ENCODE peak calls at places on chromosomes 16 and 17, in seven cellular contexts. N is kidney epithelial cell, P is AG09309, J is left ventricle myocardium inferior, Y is cardiac fibroblast, M is T-helper 9 cell, H is mucosa of gallbladder. I is an unnamed sample.

GRCh38 chr17:9725575-9725974 is 65.8 kb downstream of the DHRS7C start:
- DNase-seq in Y (no peak), N (no peak), M (no peak), P (no peak), H (no peak), J (no peak), I (no peak)

GRCh38 chr17:82014432-82014831 is 8.2 kb downstream of the CENPX start:
- DNase-seq in H (no peak), Y (no peak), N (no peak), P (no peak), J (no peak), M (no peak), I (no peak)

GRCh38 chr17:77419547-77420475 is 279.0 kb downstream of the SEC14L1 start:
- DNase-seq in Y (peak; percentile 42), P (no peak), M (no peak), N (no peak), H (no peak), J (no peak), I (no peak)

GRCh38 chr17:48432820-48433775 is 3.1 kb upstream of the SKAP1 start:
- DNase-seq in N (no peak), J (no peak), M (no peak), Y (no peak), P (no peak), H (no peak), I (no peak)

GRCh38 chr16:68936729-68937631 is 93.6 kb downstream of the TANGO6 start:
- DNase-seq in P (peak; percentile 37), J (no peak), M (no peak), N (no peak), H (no peak), Y (no peak), I (no peak)

GRCh38 chr17:50181601-50182345 is 16.0 kb downstream of the SGCA start:
- DNase-seq in H (no peak), M (no peak), P (no peak), Y (peak; percentile 64), N (no peak), J (no peak), I (no peak)

GRCh38 chr17:74935048-74935447 is 650 bp upstream of the OTOP3 start:
- DNase-seq in Y (no peak), P (no peak), J (no peak), M (no peak), N (no peak), H (no peak), I (no peak)

GRCh38 chr17:19728114-19728495 is 11.7 kb upstream of the SLC47A2 start:
- DNase-seq in N (no peak), Y (peak; percentile 82), P (peak; percentile 68), M (no peak), H (peak; percentile 87), J (peak; percentile 88), I (peak; percentile 88)

GRCh38 chr16:23795369-23795768 is 40.4 kb upstream of the PRKCB start:
- DNase-seq in P (no peak), J (no peak), N (no peak), M (no peak), H (no peak), Y (no peak), I (no peak)

GRCh38 chr17:9878791-9879525 is 26.1 kb downstream of the RCVRN start:
- DNase-seq in J (no peak), P (no peak), H (no peak), N (peak; percentile 45), Y (no peak), M (no peak), I (no peak)

GRCh38 chr16:660459-661183 is 7.3 kb upstream of the RHOT2 start:
- DNase-seq in H (peak; percentile 91), J (peak; percentile 90), N (no peak), M (peak; percentile 61), Y (peak; percentile 76), P (no peak), I (peak; percentile 97)

GRCh38 chr17:68169840-68170239 is 78.0 kb upstream of the AMZ2 start:
- DNase-seq in Y (no peak), P (no peak), H (no peak), M (no peak), N (no peak), J (no peak), I (no peak)

GRCh38 chr16:62966626-62967025 is 930.4 kb upstream of the CDH8 start:
- DNase-seq in P (no peak), N (no peak), H (no peak), M (no peak), Y (no peak), J (no peak), I (no peak)

GRCh38 chr16:11721781-11722467 is 20.7 kb downstream of the TXNDC11 start:
- DNase-seq in M (no peak), J (no peak), P (no peak), Y (no peak), N (no peak), H (no peak), I (no peak)

GRCh38 chr17:30263552-30264333 is 28.0 kb downstream of the BLMH start:
- DNase-seq in J (no peak), N (no peak), H (no peak), Y (peak; percentile 61), M (no peak), P (peak; percentile 29), I (no peak)

GRCh38 chr17:38918129-38918913 is 7.1 kb upstream of the LASP1NB start:
- DNase-seq in N (no peak), M (no peak), J (no peak), Y (no peak), H (no peak), P (no peak), I (peak; percentile 24)

GRCh38 chr17:4090898-4091297 is 51.9 kb downstream of the ZZEF1 start:
- DNase-seq in P (peak; percentile 47), N (no peak), M (no peak), Y (peak; percentile 16), H (no peak), J (no peak), I (no peak)

GRCh38 chr16:54242199-54242598 is 44.4 kb downstream of the IRX3 start:
- DNase-seq in M (no peak), H (no peak), P (no peak), J (no peak), N (no peak), Y (no peak), I (no peak)

GRCh38 chr17:44293509-44294226 is 14.7 kb upstream of the RUNDC3A start:
- DNase-seq in H (no peak), P (no peak), Y (no peak), N (no peak), J (no peak), M (no peak), I (no peak)

GRCh38 chr16:84606081-84606875 is 11.6 kb downstream of the COTL1 start:
- DNase-seq in M (peak; percentile 27), N (no peak), J (no peak), Y (no peak), P (no peak), H (no peak), I (no peak)

GRCh38 chr17:31815212-31815611 is 43.8 kb downstream of the COPRS start:
- DNase-seq in M (no peak), H (no peak), J (no peak), P (no peak), Y (no peak), N (no peak), I (no peak)

GRCh38 chr16:30660424-30661251 is 2.4 kb downstream of the FBRS start:
- DNase-seq in N (no peak), Y (peak; percentile 61), H (no peak), J (no peak), M (peak; percentile 61), P (no peak), I (no peak)

GRCh38 chr17:46915596-46915995 is 7.4 kb upstream of the GOSR2 start:
- DNase-seq in H (no peak), P (no peak), M (no peak), N (no peak), J (no peak), Y (no peak), I (no peak)

GRCh38 chr16:48158296-48158695 is 2.5 kb upstream of the ABCC12 start:
- DNase-seq in J (no peak), M (no peak), N (peak; percentile 54), H (no peak), P (peak; percentile 18), Y (peak; percentile 73), I (no peak)

GRCh38 chr17:10523043-10523442 is 4.7 kb upstream of the MYH1 start:
- DNase-seq in N (no peak), J (no peak), Y (no peak), P (no peak), H (no peak), M (no peak), I (no peak)